ENCODE peak calls at places on chromosomes 2 and 18, in six cellular contexts. A is WERI-Rb-1, T is tibial artery, N is lung, V is coronary artery, S is psoas muscle. Z is an unnamed sample.

GRCh38 chr2:191152841-191153240 is 2.0 kb upstream of the STAT4 start:
- DNase-seq in V (no peak), A (no peak), T (no peak), S (no peak), N (no peak), Z (no peak)

GRCh38 chr2:112256654-112257053 is 1.8 kb upstream of the ZC3H8 start:
- DNase-seq in A (no peak), S (no peak), V (no peak), T (no peak), N (no peak), Z (no peak)

GRCh38 chr2:176126929-176127768 is 2.4 kb upstream of the HOXD8 start:
- DNase-seq in N (peak; percentile 55), T (no peak), A (no peak), S (peak; percentile 59), V (no peak), Z (peak; percentile 55)

GRCh38 chr2:40372278-40372580 is 79.7 kb downstream of the SLC8A1 start:
- DNase-seq in V (no peak), N (no peak), T (no peak), A (no peak), S (no peak), Z (no peak)

GRCh38 chr2:216583157-216583556 is 50.1 kb upstream of the IGFBP2 start:
- DNase-seq in N (no peak), S (no peak), V (no peak), A (no peak), T (no peak), Z (no peak)

GRCh38 chr2:121356058-121356640 is 71.1 kb upstream of the TFCP2L1 start:
- DNase-seq in V (no peak), T (no peak), N (peak; percentile 55), A (peak; percentile 65), S (no peak), Z (peak; percentile 74)

GRCh38 chr2:226118471-226119429 is 680.9 kb downstream of the IRS1 start:
- DNase-seq in N (no peak), V (no peak), S (peak; percentile 19), T (no peak), A (no peak), Z (peak; percentile 26)

GRCh38 chr2:169637620-169638019 is 53.5 kb downstream of the PPIG start:
- DNase-seq in V (no peak), S (no peak), T (no peak), N (no peak), A (no peak), Z (no peak)

GRCh38 chr18:56565596-56566355 is 72.6 kb downstream of the TXNL1 start:
- DNase-seq in S (no peak), A (peak; percentile 26), N (no peak), T (no peak), V (no peak), Z (no peak)

GRCh38 chr18:629303-630150 is 27.9 kb upstream of the TYMS start:
- DNase-seq in T (no peak), V (no peak), A (no peak), N (no peak), S (no peak), Z (no peak)
- TF ChIP-seq CTCF in T (no peak), V (no peak), A (no peak), N (no peak), S (no peak), Z (no peak)

DNA sequence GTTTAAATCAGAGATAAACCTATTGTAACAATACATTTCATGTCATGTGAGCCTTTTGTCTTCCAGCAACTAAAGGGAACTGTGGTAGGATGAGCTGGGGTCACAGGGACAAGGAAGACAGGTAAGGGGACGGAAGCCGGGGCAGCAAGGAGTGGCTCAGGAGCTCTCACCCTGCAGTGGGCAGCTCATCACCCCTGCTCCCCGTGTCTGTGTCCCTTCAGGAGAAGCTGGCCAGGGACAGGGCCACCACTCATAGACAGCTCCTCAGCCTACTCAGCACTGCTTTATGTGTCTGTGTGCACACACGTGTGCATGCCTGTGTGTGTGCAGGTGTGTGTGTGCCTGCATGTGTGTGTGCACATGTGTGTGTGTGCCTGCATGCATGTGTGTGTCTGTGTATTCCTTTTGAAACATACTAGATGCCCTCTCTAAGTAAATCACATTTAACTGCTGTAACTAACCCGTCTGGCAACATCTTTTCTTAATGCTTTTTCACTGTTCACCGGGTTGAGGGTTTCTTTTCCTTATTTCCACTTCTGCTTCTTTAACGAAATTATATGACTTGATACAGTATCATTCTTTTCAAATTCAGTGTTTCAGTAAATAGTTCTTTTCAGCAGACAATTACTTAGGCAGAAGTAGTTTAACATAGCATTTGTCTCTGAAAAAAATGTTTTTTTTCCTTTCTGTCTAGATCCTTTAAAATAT is 44.2 kb downstream of the LRRFIP1 start:
- DNase-seq in V (no peak), N (no peak), S (no peak), A (no peak), T (peak; percentile 55), Z (no peak)
- H3K27ac ChIP-seq in V (peak overlapping the region; percentile 88), N (no peak overlapping the region), S (peak overlapping the region; percentile 93), A (no peak overlapping the region), T (peak overlapping the region; percentile 48), Z (no peak overlapping the region)

DNA sequence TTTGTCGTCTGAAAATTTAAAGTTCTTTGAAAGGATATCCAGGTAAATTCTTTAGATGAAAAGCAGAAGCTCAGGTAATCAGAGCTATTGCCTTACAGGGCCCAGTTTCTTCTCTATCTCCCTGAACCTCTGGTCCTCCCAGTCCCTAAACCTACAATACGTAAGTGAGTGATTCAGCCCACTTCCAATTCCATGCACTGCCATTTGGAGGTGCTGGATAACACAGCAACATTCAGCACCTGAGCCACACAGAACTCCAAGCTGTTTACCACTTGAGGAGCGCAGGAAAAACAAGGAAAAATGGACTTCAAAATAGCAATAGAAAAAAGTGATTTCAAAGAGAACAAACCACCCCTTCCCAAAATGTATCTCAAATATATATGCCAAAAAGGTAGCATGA is 105.0 kb upstream of the DNAJC10 start:
- DNase-seq in S (no peak), T (no peak), N (no peak), V (no peak), A (no peak), Z (no peak)
- TF ChIP-seq CTCF in S (no peak), T (no peak), N (no peak), V (no peak), A (peak; percentile 17), Z (no peak)

GRCh38 chr2:110149330-110150220 is 34.0 kb upstream of the MALL start:
- DNase-seq in V (no peak), T (no peak), N (no peak), A (no peak), S (no peak), Z (no peak)

GRCh38 chr2:110146945-110147332 is 31.3 kb upstream of the MALL start:
- DNase-seq in N (no peak), S (no peak), A (no peak), T (no peak), V (no peak), Z (no peak)

GRCh38 chr2:110143982-110144381 is 28.4 kb upstream of the MALL start:
- DNase-seq in S (no peak), T (no peak), A (no peak), N (no peak), V (no peak), Z (no peak)

GRCh38 chr2:110140433-110140832 is 24.8 kb upstream of the MALL start:
- DNase-seq in S (no peak), T (no peak), V (no peak), N (no peak), A (no peak), Z (no peak)

GRCh38 chr2:110146183-110146944 is 30.7 kb upstream of the MALL start:
- DNase-seq in V (no peak), T (no peak), S (no peak), N (no peak), A (no peak), Z (no peak)
- H3K27ac ChIP-seq in V (no peak overlapping the region), T (no peak overlapping the region), S (peak overlapping the region; percentile 6), N (no peak overlapping the region), A (no peak overlapping the region), Z (no peak overlapping the region)

GRCh38 chr2:65799455-65799854 is 367.1 kb upstream of the SPRED2 start:
- DNase-seq in V (no peak), T (no peak), A (no peak), N (no peak), S (no peak), Z (no peak)

GRCh38 chr2:65804777-65805176 is 372.4 kb upstream of the SPRED2 start:
- DNase-seq in S (no peak), A (no peak), V (no peak), N (no peak), T (no peak), Z (no peak)

GRCh38 chr2:65796259-65796658 is 363.9 kb upstream of the SPRED2 start:
- DNase-seq in A (no peak), N (no peak), S (no peak), T (no peak), V (no peak), Z (no peak)

GRCh38 chr2:65802298-65802942 is 370.0 kb upstream of the SPRED2 start:
- DNase-seq in A (no peak), S (no peak), T (no peak), V (no peak), N (no peak), Z (no peak)

GRCh38 chr2:65800998-65801397 is 368.6 kb upstream of the SPRED2 start:
- DNase-seq in N (no peak), A (peak; percentile 44), T (no peak), S (no peak), V (no peak), Z (no peak)
- TF ChIP-seq CTCF in N (no peak), A (peak; percentile 68), T (no peak), S (peak; percentile 56), V (no peak), Z (no peak)

DNA sequence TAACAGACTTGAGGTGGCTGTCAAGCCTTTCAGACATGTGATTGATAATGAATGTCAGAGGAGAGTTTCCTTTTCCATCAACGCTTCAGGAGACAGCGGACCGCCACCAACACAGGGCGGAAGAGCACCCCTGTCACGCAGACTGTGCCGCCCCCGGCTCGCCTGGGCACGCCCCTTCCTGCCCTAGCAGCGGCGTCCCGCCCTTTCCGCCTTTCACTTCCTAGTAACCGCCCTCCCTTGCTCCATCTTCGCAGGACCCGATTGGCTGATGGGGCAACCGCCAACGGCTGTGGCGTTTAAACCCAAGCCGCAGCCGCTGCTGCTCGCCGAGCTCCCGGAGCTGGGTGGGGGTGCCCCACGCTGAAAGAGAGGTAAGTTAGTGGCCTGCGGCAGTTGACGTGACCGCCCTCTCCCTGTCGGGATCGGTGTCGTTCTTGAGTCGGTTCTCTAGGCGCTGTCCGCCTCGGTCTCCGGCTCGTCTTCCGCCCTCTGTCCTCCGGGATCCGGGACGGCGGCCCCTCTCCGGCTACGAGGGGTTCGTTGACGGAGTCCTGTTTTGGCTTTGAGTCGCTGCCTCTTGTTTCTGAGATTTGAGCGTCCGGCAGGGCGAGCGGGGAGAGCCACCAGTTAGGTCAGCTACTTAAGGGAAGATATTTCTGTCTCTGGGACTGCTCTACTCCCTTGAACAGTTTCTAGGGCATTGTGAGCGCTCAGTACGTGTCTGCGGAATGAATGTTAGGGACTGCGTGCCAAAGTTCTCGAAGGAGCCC is at the start of gene SGO2:
- DNase-seq in N (peak; percentile 97), V (peak; percentile 95), S (peak; percentile 94), A (peak; percentile 97), T (peak; percentile 96), Z (peak; percentile 93)
- H3K27ac ChIP-seq in N (peak within 1 kb of the TSS; percentile 63), V (peak within 1 kb of the TSS; percentile 64), S (peak within 1 kb of the TSS; percentile 39), A (peak within 1 kb of the TSS; percentile 86), T (peak within 1 kb of the TSS; percentile 56), Z (peak within 1 kb of the TSS; percentile 32)

GRCh38 chr2:166375736-166376487 is at the start of gene SCN9A:
- DNase-seq in N (peak; percentile 87), V (peak; percentile 76), A (peak; percentile 91), T (peak; percentile 79), S (peak; percentile 69), Z (peak; percentile 62)
- TF ChIP-seq CTCF in N (no peak), V (no peak), A (peak; percentile 12), T (no peak), S (no peak), Z (no peak)

GRCh38 chr2:85750509-85751299 is 3.1 kb upstream of the ATOH8 start:
- DNase-seq in N (peak; percentile 80), T (peak; percentile 90), V (no peak), A (peak; percentile 81), S (peak; percentile 75), Z (peak; percentile 65)
- H3K27ac ChIP-seq in N (no peak overlapping the region), T (peak overlapping the region; percentile 97), V (peak overlapping the region; percentile 91), A (no peak overlapping the region), S (peak overlapping the region; percentile 30), Z (no peak overlapping the region)